ENCODE peak calls at places on chromosomes 13 and 19, in eight cellular contexts. One of them, this sample, is unnamed.

GRCh38 chr13:33263484-33263883 is 22.1 kb downstream of the STARD13 start:
- DNase-seq in HTR-8/SVneo: no peak
- DNase-seq in GM10248: no peak
- DNase-seq in activated CD4-positive, alpha-beta T cell treated with anti-CD3 and anti-CD28 coated beads for 24 hours: no peak
- DNase-seq in progenitor cell of endocrine pancreas: no peak
- DNase-seq in fibroblast of pulmonary artery: no peak
- DNase-seq in gastrocnemius medialis: no peak
- DNase-seq in left ventricle myocardium inferior: no peak
- DNase-seq in this sample: no peak

GRCh38 chr13:44313674-44314073 is 60.0 kb upstream of the SERP2 start:
- DNase-seq in HTR-8/SVneo: no peak
- DNase-seq in activated CD4-positive, alpha-beta T cell treated with anti-CD3 and anti-CD28 coated beads for 24 hours: no peak
- DNase-seq in left ventricle myocardium inferior: no peak
- DNase-seq in fibroblast of pulmonary artery: peak
- DNase-seq in progenitor cell of endocrine pancreas: no peak
- DNase-seq in GM10248: no peak
- DNase-seq in gastrocnemius medialis: no peak
- DNase-seq in this sample: no peak

GRCh38 chr19:55959996-55960675 is 12.5 kb downstream of the NLRP8 start:
- DNase-seq in left ventricle myocardium inferior: no peak
- DNase-seq in progenitor cell of endocrine pancreas: no peak
- DNase-seq in gastrocnemius medialis: no peak
- DNase-seq in fibroblast of pulmonary artery: no peak
- DNase-seq in GM10248: no peak
- DNase-seq in HTR-8/SVneo: no peak
- DNase-seq in activated CD4-positive, alpha-beta T cell treated with anti-CD3 and anti-CD28 coated beads for 24 hours: no peak
- DNase-seq in this sample: no peak

GRCh38 chr19:57302020-57302465 is 18.2 kb upstream of the ZNF543 start:
- DNase-seq in HTR-8/SVneo: no peak
- DNase-seq in fibroblast of pulmonary artery: peak
- DNase-seq in activated CD4-positive, alpha-beta T cell treated with anti-CD3 and anti-CD28 coated beads for 24 hours: no peak
- DNase-seq in gastrocnemius medialis: peak
- DNase-seq in left ventricle myocardium inferior: no peak
- DNase-seq in GM10248: no peak
- DNase-seq in progenitor cell of endocrine pancreas: no peak
- DNase-seq in this sample: no peak

GRCh38 chr19:31499826-31500539 is 150.7 kb upstream of the TSHZ3 start:
- DNase-seq in GM10248: no peak
- DNase-seq in HTR-8/SVneo: no peak
- DNase-seq in left ventricle myocardium inferior: no peak
- DNase-seq in fibroblast of pulmonary artery: no peak
- DNase-seq in progenitor cell of endocrine pancreas: no peak
- DNase-seq in gastrocnemius medialis: no peak
- DNase-seq in activated CD4-positive, alpha-beta T cell treated with anti-CD3 and anti-CD28 coated beads for 24 hours: no peak
- DNase-seq in this sample: no peak

GRCh38 chr19:8337728-8338127 is 5.3 kb downstream of the KANK3 start:
- DNase-seq in activated CD4-positive, alpha-beta T cell treated with anti-CD3 and anti-CD28 coated beads for 24 hours: no peak
- DNase-seq in GM10248: no peak
- DNase-seq in progenitor cell of endocrine pancreas: no peak
- DNase-seq in HTR-8/SVneo: no peak
- DNase-seq in gastrocnemius medialis: no peak
- DNase-seq in fibroblast of pulmonary artery: no peak
- DNase-seq in left ventricle myocardium inferior: no peak
- DNase-seq in this sample: no peak

GRCh38 chr13:22648325-22648758 is 532.4 kb upstream of the SGCG start:
- DNase-seq in left ventricle myocardium inferior: no peak
- DNase-seq in activated CD4-positive, alpha-beta T cell treated with anti-CD3 and anti-CD28 coated beads for 24 hours: no peak
- DNase-seq in HTR-8/SVneo: no peak
- DNase-seq in progenitor cell of endocrine pancreas: no peak
- DNase-seq in gastrocnemius medialis: no peak
- DNase-seq in GM10248: no peak
- DNase-seq in fibroblast of pulmonary artery: no peak
- DNase-seq in this sample: no peak

GRCh38 chr19:44345969-44346368 is 10.5 kb downstream of the ZNF112 start:
- DNase-seq in gastrocnemius medialis: no peak
- DNase-seq in progenitor cell of endocrine pancreas: no peak
- DNase-seq in left ventricle myocardium inferior: no peak
- DNase-seq in activated CD4-positive, alpha-beta T cell treated with anti-CD3 and anti-CD28 coated beads for 24 hours: no peak
- DNase-seq in GM10248: no peak
- DNase-seq in fibroblast of pulmonary artery: no peak
- DNase-seq in HTR-8/SVneo: no peak
- DNase-seq in this sample: no peak

GRCh38 chr13:98301721-98302120 is 124.7 kb upstream of the RNF113B start:
- DNase-seq in HTR-8/SVneo: no peak
- DNase-seq in progenitor cell of endocrine pancreas: no peak
- DNase-seq in gastrocnemius medialis: no peak
- DNase-seq in activated CD4-positive, alpha-beta T cell treated with anti-CD3 and anti-CD28 coated beads for 24 hours: no peak
- DNase-seq in left ventricle myocardium inferior: no peak
- DNase-seq in GM10248: no peak
- DNase-seq in fibroblast of pulmonary artery: no peak
- DNase-seq in this sample: no peak

GRCh38 chr19:17863520-17864182 is 3.9 kb downstream of the RPL18A start:
- DNase-seq in activated CD4-positive, alpha-beta T cell treated with anti-CD3 and anti-CD28 coated beads for 24 hours: no peak
- DNase-seq in GM10248: no peak
- DNase-seq in progenitor cell of endocrine pancreas: no peak
- DNase-seq in fibroblast of pulmonary artery: no peak
- DNase-seq in HTR-8/SVneo: no peak
- DNase-seq in gastrocnemius medialis: no peak
- DNase-seq in left ventricle myocardium inferior: no peak
- DNase-seq in this sample: no peak

GRCh38 chr19:36267061-36267845 is 52.3 kb downstream of the ZNF146 start:
- DNase-seq in fibroblast of pulmonary artery: no peak
- DNase-seq in progenitor cell of endocrine pancreas: no peak
- DNase-seq in activated CD4-positive, alpha-beta T cell treated with anti-CD3 and anti-CD28 coated beads for 24 hours: no peak
- DNase-seq in gastrocnemius medialis: no peak
- DNase-seq in left ventricle myocardium inferior: no peak
- DNase-seq in GM10248: no peak
- DNase-seq in HTR-8/SVneo: no peak
- DNase-seq in this sample: no peak

GRCh38 chr19:43447655-43448054 is 17.8 kb downstream of the LYPD3 start:
- DNase-seq in left ventricle myocardium inferior: no peak
- DNase-seq in HTR-8/SVneo: no peak
- DNase-seq in fibroblast of pulmonary artery: no peak
- DNase-seq in progenitor cell of endocrine pancreas: no peak
- DNase-seq in activated CD4-positive, alpha-beta T cell treated with anti-CD3 and anti-CD28 coated beads for 24 hours: no peak
- DNase-seq in GM10248: no peak
- DNase-seq in gastrocnemius medialis: no peak
- DNase-seq in this sample: no peak

GRCh38 chr13:51625555-51626345 is 41.5 kb downstream of the WDFY2 start:
- DNase-seq in fibroblast of pulmonary artery: peak
- DNase-seq in left ventricle myocardium inferior: no peak
- DNase-seq in gastrocnemius medialis: no peak
- DNase-seq in HTR-8/SVneo: no peak
- DNase-seq in GM10248: no peak
- DNase-seq in progenitor cell of endocrine pancreas: no peak
- DNase-seq in activated CD4-positive, alpha-beta T cell treated with anti-CD3 and anti-CD28 coated beads for 24 hours: no peak
- DNase-seq in this sample: no peak

GRCh38 chr19:3483226-3483628 is at the start of gene SMIM44:
- DNase-seq in progenitor cell of endocrine pancreas: no peak
- DNase-seq in fibroblast of pulmonary artery: no peak
- DNase-seq in HTR-8/SVneo: no peak
- DNase-seq in activated CD4-positive, alpha-beta T cell treated with anti-CD3 and anti-CD28 coated beads for 24 hours: no peak
- DNase-seq in gastrocnemius medialis: no peak
- DNase-seq in GM10248: no peak
- DNase-seq in left ventricle myocardium inferior: no peak
- DNase-seq in this sample: no peak